ENCODE peak calls at places on chromosomes 16 and 17, in eight cellular contexts. M is tibial nerve; G is cardiac muscle cell; Z is CD8-positive, alpha-beta T cell; S is testis; A is body of pancreas; I is sigmoid colon; X is vagina. C is an unnamed sample.

GRCh38 chr17:6753006-6753445 is 2.8 kb upstream of the XAF1 start:
- DNase-seq in Z (peak; percentile 42), G (peak; percentile 94), X (no peak), S (peak; percentile 26), I (peak; percentile 80), A (peak; percentile 51), M (no peak), C (peak; percentile 78)

GRCh38 chr17:44210342-44211192 is 8.9 kb downstream of the UBTF start:
- DNase-seq in M (peak; percentile 82), A (peak; percentile 90), I (peak; percentile 96), X (no peak), Z (peak; percentile 84), G (peak; percentile 93), S (peak; percentile 92), C (peak; percentile 94)

GRCh38 chr17:75749545-75750389 is 15.2 kb downstream of the GALK1 start:
- DNase-seq in Z (peak; percentile 85), A (peak; percentile 85), G (peak; percentile 80), S (peak; percentile 95), M (peak; percentile 90), I (peak; percentile 94), X (no peak), C (peak; percentile 59)

GRCh38 chr17:56599093-56599492 is 5.6 kb downstream of the NOG start:
- DNase-seq in A (no peak), S (no peak), I (no peak), M (no peak), G (no peak), Z (no peak), X (no peak), C (no peak)

GRCh38 chr16:46972971-46973456 is 460 bp downstream of the DNAJA2 start:
- DNase-seq in G (peak; percentile 16), A (peak; percentile 50), M (no peak), Z (peak; percentile 30), S (no peak), X (no peak), I (peak; percentile 65), C (peak; percentile 69)

GRCh38 chr16:13441675-13442074 is 478.3 kb upstream of the ERCC4 start:
- DNase-seq in A (no peak), M (no peak), X (no peak), G (no peak), S (no peak), Z (no peak), I (no peak), C (no peak)

GRCh38 chr17:6374761-6375312 is 60.1 kb downstream of the AIPL1 start:
- DNase-seq in G (peak; percentile 6), M (no peak), X (peak; percentile 85), I (no peak), S (no peak), Z (no peak), A (peak; percentile 23), C (no peak)

GRCh38 chr16:49649013-49649785 is 206.7 kb downstream of the ZNF423 start:
- DNase-seq in S (no peak), G (peak; percentile 78), Z (no peak), X (no peak), A (peak; percentile 39), M (no peak), I (no peak), C (no peak)

GRCh38 chr17:3935825-3936355 is 19.6 kb upstream of the P2RX1 start:
- DNase-seq in G (peak; percentile 55), A (no peak), I (no peak), X (no peak), M (no peak), Z (no peak), S (no peak), C (no peak)

GRCh38 chr17:74512624-74513084 is 18.6 kb downstream of the CD300LB start:
- DNase-seq in A (peak; percentile 51), S (no peak), M (no peak), X (no peak), I (no peak), G (peak; percentile 27), Z (no peak), C (no peak)

GRCh38 chr17:43956222-43956621 is 2.5 kb upstream of the PYY start:
- DNase-seq in Z (no peak), M (no peak), S (no peak), G (no peak), A (no peak), I (no peak), X (no peak), C (no peak)

GRCh38 chr17:78179372-78179771 is 7.5 kb downstream of the TK1 start:
- DNase-seq in S (no peak), G (peak; percentile 67), M (no peak), I (no peak), A (peak; percentile 56), X (no peak), Z (no peak), C (peak; percentile 91)

GRCh38 chr16:82709987-82710386 is 83.2 kb downstream of the CDH13 start:
- DNase-seq in X (no peak), G (no peak), A (no peak), Z (no peak), I (no peak), M (no peak), S (no peak), C (no peak)

DNA sequence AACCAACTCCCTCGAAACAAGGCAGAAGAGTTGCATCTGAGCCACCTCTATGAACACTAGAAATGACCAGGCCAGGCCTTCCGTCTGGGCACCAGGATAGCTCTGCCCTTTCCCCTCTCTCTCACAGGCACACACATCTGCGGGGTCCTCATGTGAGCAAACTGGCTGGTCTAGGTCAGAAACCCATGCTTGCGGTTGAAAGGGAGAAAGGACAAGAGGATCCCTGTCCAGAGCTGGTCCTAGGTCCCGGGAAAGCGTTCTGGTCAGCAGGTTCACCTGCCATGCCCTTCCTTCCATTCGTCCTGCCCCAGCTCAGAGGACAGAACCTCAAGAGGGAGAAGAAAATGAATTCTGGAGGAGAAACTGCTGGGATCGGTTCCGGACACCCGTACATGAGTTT is 2.7 kb downstream of the MNT start:
- DNase-seq in A (no peak), I (peak; percentile 63), G (no peak), X (no peak), M (no peak), Z (no peak), S (no peak), C (no peak)
- H3K27ac ChIP-seq in A (peak overlapping the region; percentile 100), I (peak overlapping the region; percentile 100), G (peak overlapping the region; percentile 98), X (peak overlapping the region; percentile 99), M (peak overlapping the region; percentile 99), Z (no peak overlapping the region), S (peak overlapping the region; percentile 94), C (peak overlapping the region; percentile 98)

GRCh38 chr17:32330142-32330541 is 11.8 kb downstream of the C17orf75 start:
- DNase-seq in X (no peak), I (no peak), S (no peak), M (no peak), A (no peak), G (no peak), Z (no peak), C (no peak)

GRCh38 chr17:32335647-32336046 is 6.3 kb downstream of the C17orf75 start:
- DNase-seq in M (no peak), X (no peak), I (no peak), S (no peak), Z (no peak), A (no peak), G (peak; percentile 47), C (no peak)

GRCh38 chr17:32331243-32332040 is 10.5 kb downstream of the C17orf75 start:
- DNase-seq in Z (no peak), A (no peak), X (no peak), G (peak; percentile 57), S (no peak), I (no peak), M (no peak), C (no peak)

GRCh38 chr17:32333187-32333586 is 8.8 kb downstream of the C17orf75 start:
- DNase-seq in G (no peak), A (no peak), M (no peak), S (no peak), Z (no peak), I (no peak), X (no peak), C (no peak)

GRCh38 chr17:32335046-32335445 is 6.9 kb downstream of the C17orf75 start:
- DNase-seq in M (no peak), G (no peak), I (no peak), A (no peak), S (no peak), X (no peak), Z (no peak), C (no peak)
- H3K36me3 ChIP-seq in M (no peaks in the 10 kb centered on the region), G (peaks cover 72% of the 10 kb centered on the region), I (peaks cover 89% of the 10 kb centered on the region), A (no peaks in the 10 kb centered on the region), S (no peaks in the 10 kb centered on the region), X (peaks cover 62% of the 10 kb centered on the region), Z (peaks cover 10% of the 10 kb centered on the region), C (peaks cover 30% of the 10 kb centered on the region)

GRCh38 chr16:20902426-20902825 is 1.9 kb downstream of the LYRM1 start:
- DNase-seq in X (no peak), S (no peak), G (no peak), I (no peak), Z (no peak), A (no peak), M (no peak), C (peak; percentile 38)
- H3K4me1 ChIP-seq in X (peaks cover 82% of the 10 kb centered on the region), S (peaks cover 36% of the 10 kb centered on the region), G (peaks cover 33% of the 10 kb centered on the region), I (peaks cover 81% of the 10 kb centered on the region), Z (peaks cover 40% of the 10 kb centered on the region), A (peaks cover 84% of the 10 kb centered on the region), M (peaks cover 80% of the 10 kb centered on the region), C (peaks cover 64% of the 10 kb centered on the region)

DNA sequence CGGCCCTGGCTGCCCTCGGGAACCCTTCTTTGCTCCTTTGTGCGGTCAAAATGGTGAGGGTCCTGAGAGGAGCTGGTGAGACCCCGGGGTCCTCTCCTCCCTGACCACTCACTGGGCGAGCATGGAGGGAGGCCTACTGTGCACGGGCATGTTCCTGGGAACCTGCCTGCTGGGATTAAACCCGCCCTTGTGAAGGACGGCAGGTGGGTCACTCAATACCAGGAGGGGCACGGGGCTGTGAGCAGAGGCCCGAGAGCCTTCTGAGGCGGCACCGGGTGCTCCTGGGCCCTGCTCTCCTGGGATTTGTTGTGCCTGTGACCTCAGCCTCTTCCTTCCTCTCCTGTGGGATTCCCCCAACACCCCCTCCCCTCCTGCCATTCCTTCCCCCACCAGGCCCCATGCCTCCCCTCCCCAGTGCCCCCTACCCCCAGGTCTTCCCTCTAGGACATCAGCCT is 19.7 kb downstream of the METRNL start:
- DNase-seq in I (no peak), S (no peak), Z (no peak), A (no peak), X (no peak), G (no peak), M (no peak), C (no peak)
- H3K27ac ChIP-seq in I (peak overlapping the region; percentile 54), S (peak overlapping the region; percentile 18), Z (no peak overlapping the region), A (no peak overlapping the region), X (peak overlapping the region; percentile 73), G (peak overlapping the region; percentile 48), M (peak overlapping the region; percentile 84), C (peak overlapping the region; percentile 85)

DNA sequence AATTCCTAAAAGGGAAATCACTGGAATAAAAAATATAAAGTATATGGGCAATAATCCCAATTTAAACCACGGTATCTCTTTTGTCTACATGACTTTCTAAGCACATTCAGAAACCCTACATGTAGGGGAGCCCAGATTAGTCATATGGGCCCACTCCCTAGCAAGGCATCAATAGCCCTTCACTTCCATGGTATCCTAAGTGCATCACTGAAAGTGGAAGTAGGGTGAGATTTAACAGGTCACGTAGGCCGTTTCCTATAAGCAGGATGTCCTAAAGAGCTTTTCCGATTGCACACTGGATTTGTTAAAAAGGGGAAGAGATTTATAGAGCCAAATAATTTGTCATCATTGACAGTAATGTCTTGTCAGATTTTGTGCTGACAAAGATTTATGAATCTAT is 39.0 kb downstream of the CA4 start:
- DNase-seq in Z (no peak), M (no peak), G (no peak), I (no peak), A (no peak), S (no peak), X (no peak), C (no peak)
- H3K36me3 ChIP-seq in Z (peaks cover 16% of the 10 kb centered on the region), M (peaks cover 4% of the 10 kb centered on the region), G (peaks cover 36% of the 10 kb centered on the region), I (peaks cover 89% of the 10 kb centered on the region), A (peaks cover 7% of the 10 kb centered on the region), S (no peaks in the 10 kb centered on the region), X (peaks cover 55% of the 10 kb centered on the region), C (peaks cover 35% of the 10 kb centered on the region)

C was measured in ascending aorta.